ENCODE peak calls at places on chromosomes 1 and 21, in four cellular contexts. Z is GM23248, U is astrocyte, V is pancreas. P is an unnamed sample.

GRCh38 chr1:53371851-53372250 is 44.0 kb upstream of the LRP8 start:
- DNase-seq in Z (no peak), U (no peak), V (no peak), P (no peak)

GRCh38 chr1:175600721-175601440 is 142.5 kb downstream of the TNR start:
- DNase-seq in Z (no peak), U (no peak), V (no peak), P (no peak)

GRCh38 chr1:29410476-29410875 is 174.2 kb downstream of the PTPRU start:
- DNase-seq in Z (no peak), U (no peak), V (no peak), P (no peak)

GRCh38 chr1:5889901-5890300 is 102.3 kb downstream of the NPHP4 start:
- DNase-seq in Z (no peak), U (no peak), V (no peak), P (no peak)

GRCh38 chr1:229407206-229408026 is 26.5 kb downstream of the ACTA1 start:
- DNase-seq in Z (peak; percentile 20), U (no peak), V (no peak), P (no peak)

GRCh38 chr1:29017975-29018712 is 103.8 kb downstream of the EPB41 start:
- DNase-seq in Z (no peak), U (no peak), V (no peak), P (no peak)

GRCh38 chr1:180168786-180169640 is 14.3 kb downstream of the QSOX1 start:
- DNase-seq in Z (peak; percentile 58), U (no peak), V (peak; percentile 82), P (peak; percentile 43)

GRCh38 chr1:236603896-236604217 is 459 bp downstream of the HEATR1 start:
- DNase-seq in Z (peak; percentile 66), U (peak; percentile 47), V (no peak), P (no peak)

GRCh38 chr1:4944911-4945310 is 290.5 kb downstream of the AJAP1 start:
- DNase-seq in Z (no peak), U (no peak), V (no peak), P (no peak)

GRCh38 chr1:187409341-187409740 is 580.6 kb downstream of the PLA2G4A start:
- DNase-seq in Z (peak; percentile 51), U (peak; percentile 88), V (no peak), P (no peak)

GRCh38 chr1:2405588-2406295 is 6.6 kb downstream of the PEX10 start:
- DNase-seq in Z (peak; percentile 24), U (peak; percentile 49), V (peak; percentile 25), P (no peak)

GRCh38 chr1:222914861-222915632 is 100.2 kb downstream of the DISP1 start:
- DNase-seq in Z (peak; percentile 90), U (peak; percentile 80), V (no peak), P (no peak)

GRCh38 chr1:208227366-208227765 is 16.8 kb downstream of the PLXNA2 start:
- DNase-seq in Z (no peak), U (no peak), V (no peak), P (no peak)

GRCh38 chr1:168245042-168245441 is 19.2 kb downstream of the SFT2D2 start:
- DNase-seq in Z (no peak), U (no peak), V (no peak), P (no peak)

GRCh38 chr1:51236548-51237312 is 657 bp downstream of the RNF11 start:
- DNase-seq in Z (peak; percentile 65), U (peak; percentile 39), V (peak; percentile 59), P (peak; percentile 51)

GRCh38 chr1:194654956-194655355 is 1468.5 kb upstream of the B3GALT2 start:
- DNase-seq in Z (no peak), U (no peak), V (no peak), P (no peak)

GRCh38 chr1:243842978-243843490 is 7.0 kb downstream of the AKT3 start:
- DNase-seq in Z (peak; percentile 93), U (peak; percentile 81), V (no peak), P (no peak)

GRCh38 chr1:96730574-96731298 is 9.2 kb downstream of the PTBP2 start:
- DNase-seq in Z (peak; percentile 40), U (no peak), V (no peak), P (no peak)

GRCh38 chr1:198158766-198159589 is 2.2 kb downstream of the NEK7 start:
- DNase-seq in Z (peak; percentile 94), U (peak; percentile 82), V (peak; percentile 85), P (peak; percentile 93)

GRCh38 chr1:33815061-33815460 is 48.8 kb upstream of the HMGB4 start:
- DNase-seq in Z (peak; percentile 54), U (peak; percentile 94), V (no peak), P (no peak)

GRCh38 chr21:29289317-29289716 is 9.4 kb upstream of the BACH1 start:
- DNase-seq in Z (no peak), U (no peak), V (no peak), P (no peak)

GRCh38 chr1:154609398-154610380 is 1.7 kb upstream of the ADAR start:
- DNase-seq in Z (peak; percentile 51), U (no peak), V (no peak), P (peak; percentile 59)

GRCh38 chr1:14969006-14969405 is 184.5 kb upstream of the TMEM51 start:
- DNase-seq in Z (peak; percentile 67), U (no peak), V (peak; percentile 7), P (peak; percentile 90)

GRCh38 chr1:230123280-230124186 is 56.5 kb downstream of the GALNT2 start:
- DNase-seq in Z (no peak), U (peak; percentile 75), V (no peak), P (peak; percentile 73)

GRCh38 chr1:203129501-203130231 is 2.1 kb downstream of the ADORA1 start:
- DNase-seq in Z (peak; percentile 11), U (no peak), V (peak; percentile 84), P (no peak)

GRCh38 chr1:59733443-59734141 is 81.2 kb upstream of the HOOK1 start:
- DNase-seq in Z (peak; percentile 50), U (no peak), V (no peak), P (no peak)

GRCh38 chr1:232968965-232969364 is 18.6 kb downstream of the NTPCR start:
- DNase-seq in Z (peak; percentile 38), U (peak; percentile 85), V (no peak), P (peak; percentile 35)

GRCh38 chr21:35573472-35574389 is 486.6 kb downstream of the SETD4 start:
- DNase-seq in Z (no peak), U (peak; percentile 60), V (no peak), P (no peak)

GRCh38 chr1:39825432-39825941 is 36.8 kb upstream of the BMP8B start:
- DNase-seq in Z (no peak), U (no peak), V (no peak), P (no peak)

GRCh38 chr21:36641346-36641745 is 57.6 kb upstream of the SIM2 start:
- DNase-seq in Z (no peak), U (no peak), V (no peak), P (no peak)

GRCh38 chr1:40151457-40152079 is 9.6 kb upstream of the RLF start:
- DNase-seq in Z (no peak), U (no peak), V (no peak), P (no peak)

GRCh38 chr1:101302831-101303511 is 66.2 kb downstream of the S1PR1 start:
- DNase-seq in Z (peak; percentile 54), U (peak; percentile 15), V (no peak), P (no peak)

GRCh38 chr21:38439957-38440356 is 58.3 kb downstream of the ERG start:
- DNase-seq in Z (no peak), U (no peak), V (no peak), P (no peak)

DNA sequence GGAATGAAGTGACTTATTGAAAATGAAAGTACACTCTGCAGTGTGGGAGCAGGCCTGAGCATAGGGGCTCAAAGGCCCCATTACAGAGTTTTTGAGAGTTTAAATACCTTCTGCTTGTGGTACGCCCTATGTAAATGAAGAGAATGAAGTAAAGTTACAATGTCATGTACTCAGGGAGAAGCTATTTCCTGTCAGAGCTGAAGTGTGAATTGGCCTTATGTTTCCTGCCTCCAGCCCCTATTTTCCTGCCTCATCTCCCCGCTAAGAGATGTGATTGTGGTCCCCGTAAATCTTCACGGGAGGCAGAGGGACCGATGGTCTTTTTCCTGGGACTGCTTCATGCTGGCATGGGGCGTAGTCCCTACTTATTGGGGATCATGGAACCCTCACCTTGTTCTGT is 2.5 kb upstream of the ZNF683 start:
- DNase-seq in Z (no peak), U (no peak), V (no peak), P (no peak)
- H3K4me3 ChIP-seq in Z (no peak overlapping the region), U (no peak overlapping the region), V (no peak overlapping the region), P (no peak overlapping the region)

GRCh38 chr1:227809026-227809425 is 6.4 kb upstream of the PRSS38 start:
- DNase-seq in Z (no peak), U (no peak), V (no peak), P (no peak)
- H3K27ac ChIP-seq in Z (no peak overlapping the region), U (no peak overlapping the region), V (no peak overlapping the region), P (no peak overlapping the region)

GRCh38 chr1:221824909-221825308 is 83.0 kb upstream of the DUSP10 start:
- DNase-seq in Z (no peak), U (no peak), V (no peak), P (no peak)

GRCh38 chr1:221832151-221832550 is 90.3 kb upstream of the DUSP10 start:
- DNase-seq in Z (no peak), U (peak; percentile 35), V (no peak), P (no peak)

GRCh38 chr1:221832617-221833016 is 90.7 kb upstream of the DUSP10 start:
- DNase-seq in Z (no peak), U (no peak), V (no peak), P (no peak)

GRCh38 chr1:221827307-221827642 is 85.4 kb upstream of the DUSP10 start:
- DNase-seq in Z (no peak), U (no peak), V (no peak), P (no peak)

GRCh38 chr1:221829327-221830011 is 87.6 kb upstream of the DUSP10 start:
- DNase-seq in Z (peak; percentile 94), U (peak; percentile 97), V (no peak), P (no peak)
- H3K4me3 ChIP-seq in Z (peak overlapping the region; percentile 37), U (no peak overlapping the region), V (no peak overlapping the region), P (no peak overlapping the region)

DNA sequence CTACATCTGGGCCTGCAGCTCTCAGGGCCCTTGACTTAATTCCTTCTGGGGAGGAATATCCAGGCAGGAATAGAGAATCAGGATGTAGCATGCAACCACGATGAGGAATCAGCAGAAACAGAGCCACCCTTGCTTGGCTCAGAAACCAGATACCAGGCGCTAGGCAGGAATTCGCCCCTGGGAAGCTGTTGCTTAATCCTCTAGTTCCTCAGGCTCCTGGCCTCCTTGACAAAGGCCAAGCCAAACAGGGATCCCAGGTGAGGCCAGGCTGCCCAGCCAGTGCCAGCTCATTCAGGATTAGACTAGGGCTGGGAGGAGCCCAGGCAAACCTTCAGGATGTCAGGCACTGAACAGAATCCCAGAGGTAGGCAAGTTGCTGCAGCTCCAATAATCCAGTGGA is 48.2 kb upstream of the IRF2BP2 start:
- DNase-seq in Z (peak; percentile 82), U (peak; percentile 39), V (peak; percentile 79), P (no peak)
- H3K27ac ChIP-seq in Z (peak overlapping the region; percentile 91), U (peak overlapping the region; percentile 93), V (peak overlapping the region; percentile 43), P (no peak overlapping the region)

GRCh38 chr1:113216664-113217063 is 143.7 kb downstream of the LRIG2 start:
- DNase-seq in Z (no peak), U (no peak), V (no peak), P (no peak)
- H3K4me3 ChIP-seq in Z (no peak overlapping the region), U (no peak overlapping the region), V (no peak overlapping the region), P (no peak overlapping the region)

GRCh38 chr1:24955779-24956365 is 25.8 kb upstream of the RUNX3 start:
- DNase-seq in Z (no peak), U (no peak), V (no peak), P (no peak)
- H3K27ac ChIP-seq in Z (no peak overlapping the region), U (no peak overlapping the region), V (no peak overlapping the region), P (no peak overlapping the region)

P was measured in DND-41.